ENCODE peak calls at places on chromosomes 13 and 19, in nine cellular contexts. M is BJ, R is ovary, V is heart left ventricle, I is fibroblast of pulmonary artery, Y is ascending aorta, F is neural progenitor cell, W is right atrium auricular region, T is endothelial cell of umbilical vein. K is an unnamed sample.

GRCh38 chr13:78742659-78743058 is 83.7 kb upstream of the OBI1 start:
- DNase-seq in M (no peak), R (no peak), V (no peak), I (no peak), Y (no peak), F (peak), W (no peak), T (no peak), K (no peak)

GRCh38 chr13:20525601-20526544 is at the start of gene CRYL1:
- DNase-seq in M (no peak), R (peak), V (peak), I (peak), Y (peak), F (peak), W (peak), T (peak), K (no peak)

GRCh38 chr13:101700598-101700997 is 248.1 kb downstream of the ITGBL1 start:
- DNase-seq in M (no peak), R (no peak), V (no peak), I (peak), Y (no peak), F (no peak), W (no peak), T (peak), K (no peak)

GRCh38 chr13:107680115-107680514 is 535.2 kb downstream of the LIG4 start:
- DNase-seq in M (no peak), R (no peak), V (no peak), I (no peak), Y (no peak), F (no peak), W (no peak), T (peak), K (no peak)

GRCh38 chr13:24741016-24741662 is 22.8 kb upstream of the RNF17 start:
- DNase-seq in M (no peak), R (no peak), V (no peak), I (no peak), Y (no peak), F (no peak), W (no peak), T (no peak), K (no peak)

GRCh38 chr13:24894972-24895300 is 131.0 kb downstream of the RNF17 start:
- DNase-seq in M (no peak), R (no peak), V (no peak), I (no peak), Y (no peak), F (no peak), W (no peak), T (no peak), K (no peak)

GRCh38 chr19:24062222-24062621 is 24.8 kb upstream of the ZNF254 start:
- DNase-seq in M (no peak), R (no peak), V (no peak), I (no peak), Y (no peak), F (no peak), W (no peak), T (no peak), K (no peak)

GRCh38 chr19:57633832-57634131 is 814 bp downstream of the ZNF211 start:
- DNase-seq in M (no peak), R (no peak), V (no peak), I (no peak), Y (no peak), F (no peak), W (no peak), T (no peak), K (no peak)

GRCh38 chr13:91540157-91540736 is 141.8 kb downstream of the GPC5 start:
- DNase-seq in M (no peak), R (no peak), V (no peak), I (no peak), Y (no peak), F (no peak), W (no peak), T (no peak), K (no peak)

GRCh38 chr19:7333198-7334118 is 15.3 kb upstream of the ARHGEF18 start:
- DNase-seq in M (no peak), R (no peak), V (peak), I (peak), Y (no peak), F (no peak), W (no peak), T (peak), K (no peak)

GRCh38 chr19:18439025-18439909 is 1.3 kb upstream of the ISYNA1 start:
- DNase-seq in M (no peak), R (peak), V (no peak), I (peak), Y (no peak), F (peak), W (no peak), T (no peak), K (no peak)

GRCh38 chr13:95480131-95480545 is 72.4 kb upstream of the CLDN10 start:
- DNase-seq in M (no peak), R (no peak), V (peak), I (peak), Y (peak), F (no peak), W (no peak), T (peak), K (no peak)

GRCh38 chr19:55158848-55159793 is 1.6 kb upstream of the TNNI3 start:
- DNase-seq in M (no peak), R (no peak), V (peak), I (peak), Y (no peak), F (no peak), W (peak), T (no peak), K (no peak)

GRCh38 chr13:92197669-92198068 is 799.2 kb downstream of the GPC5 start:
- DNase-seq in M (no peak), R (no peak), V (no peak), I (peak), Y (no peak), F (no peak), W (no peak), T (no peak), K (no peak)

GRCh38 chr13:113406321-113407102 is 42.6 kb upstream of the GRTP1 start:
- DNase-seq in M (no peak), R (peak), V (no peak), I (no peak), Y (peak), F (no peak), W (no peak), T (no peak), K (no peak)

GRCh38 chr13:104571161-104571889 is 1505.1 kb upstream of the SLC10A2 start:
- DNase-seq in M (peak), R (no peak), V (peak), I (peak), Y (peak), F (peak), W (peak), T (peak), K (peak)

GRCh38 chr13:53782400-53783030 is 753.9 kb downstream of the OLFM4 start:
- DNase-seq in M (no peak), R (no peak), V (no peak), I (peak), Y (no peak), F (peak), W (no peak), T (peak), K (no peak)

GRCh38 chr19:21569497-21569870 is 64.1 kb downstream of the ZNF429 start:
- DNase-seq in M (no peak), R (no peak), V (peak), I (no peak), Y (peak), F (no peak), W (no peak), T (no peak), K (no peak)

GRCh38 chr19:3124630-3125029 is 11.2 kb upstream of the GNA15 start:
- DNase-seq in M (no peak), R (no peak), V (peak), I (no peak), Y (no peak), F (no peak), W (no peak), T (no peak), K (no peak)

GRCh38 chr19:40549007-40549708 is 27.5 kb upstream of the SHKBP1 start:
- DNase-seq in M (no peak), R (peak), V (peak), I (peak), Y (no peak), F (peak), W (no peak), T (peak), K (peak)

GRCh38 chr19:4606921-4607678 is 32.2 kb upstream of the TNFAIP8L1 start:
- DNase-seq in M (no peak), R (peak), V (peak), I (no peak), Y (no peak), F (peak), W (no peak), T (peak), K (no peak)

GRCh38 chr13:38686635-38687245 is at the start of gene FREM2:
- DNase-seq in M (no peak), R (peak), V (peak), I (peak), Y (no peak), F (peak), W (no peak), T (no peak), K (no peak)

GRCh38 chr13:66803759-66804456 is 426.2 kb downstream of the PCDH9 start:
- DNase-seq in M (no peak), R (no peak), V (no peak), I (no peak), Y (no peak), F (no peak), W (no peak), T (no peak), K (no peak)

GRCh38 chr19:55319786-55320185 is 5.4 kb downstream of the TMEM150B start:
- DNase-seq in M (no peak), R (peak), V (peak), I (peak), Y (no peak), F (peak), W (no peak), T (peak), K (no peak)

GRCh38 chr19:18428837-18429674 is 8.9 kb downstream of the ISYNA1 start:
- DNase-seq in M (no peak), R (peak), V (peak), I (peak), Y (peak), F (peak), W (peak), T (peak), K (no peak)

GRCh38 chr13:30580852-30581502 is 36.7 kb upstream of the USPL1 start:
- DNase-seq in M (no peak), R (no peak), V (no peak), I (no peak), Y (no peak), F (no peak), W (no peak), T (no peak), K (no peak)

GRCh38 chr19:42350417-42350816 is 25.0 kb downstream of the MEGF8 start:
- DNase-seq in M (no peak), R (no peak), V (no peak), I (no peak), Y (no peak), F (no peak), W (no peak), T (no peak), K (no peak)

GRCh38 chr19:33528404-33528803 is 6.8 kb upstream of the PEPD start:
- DNase-seq in M (no peak), R (no peak), V (no peak), I (no peak), Y (no peak), F (no peak), W (no peak), T (no peak), K (no peak)

GRCh38 chr19:31715249-31715944 is 366.2 kb upstream of the TSHZ3 start:
- DNase-seq in M (no peak), R (peak), V (no peak), I (peak), Y (no peak), F (no peak), W (no peak), T (no peak), K (no peak)

GRCh38 chr13:96984061-96984508 is 10.2 kb downstream of the OXGR1 start:
- DNase-seq in M (no peak), R (no peak), V (peak), I (peak), Y (no peak), F (peak), W (no peak), T (peak), K (no peak)

GRCh38 chr19:19643158-19644053 is at the start of gene GMIP:
- DNase-seq in M (no peak), R (peak), V (peak), I (peak), Y (peak), F (peak), W (no peak), T (peak), K (no peak)

GRCh38 chr13:21675095-21676007 is 4.5 kb downstream of the FGF9 start:
- DNase-seq in M (no peak), R (no peak), V (peak), I (no peak), Y (no peak), F (peak), W (no peak), T (no peak), K (no peak)

GRCh38 chr13:114019367-114019766 is 45.5 kb upstream of the C13orf46 start:
- DNase-seq in M (no peak), R (no peak), V (peak), I (no peak), Y (no peak), F (peak), W (no peak), T (no peak), K (no peak)

GRCh38 chr13:46964789-46965527 is 68.1 kb upstream of the HTR2A start:
- DNase-seq in M (peak), R (no peak), V (no peak), I (peak), Y (no peak), F (no peak), W (no peak), T (no peak), K (no peak)

GRCh38 chr13:109666656-109667448 is 119.5 kb downstream of the IRS2 start:
- DNase-seq in M (no peak), R (no peak), V (no peak), I (peak), Y (no peak), F (no peak), W (no peak), T (no peak), K (no peak)

GRCh38 chr13:85366759-85367417 is 432.3 kb downstream of the SLITRK6 start:
- DNase-seq in M (no peak), R (no peak), V (no peak), I (peak), Y (no peak), F (no peak), W (no peak), T (no peak), K (no peak)

GRCh38 chr19:3104708-3104983 is 10.5 kb downstream of the GNA11 start:
- DNase-seq in M (no peak), R (no peak), V (no peak), I (no peak), Y (no peak), F (no peak), W (no peak), T (no peak), K (no peak)

GRCh38 chr19:50909240-50910070 is 1.7 kb downstream of the KLK4 start:
- DNase-seq in M (no peak), R (peak), V (no peak), I (peak), Y (no peak), F (peak), W (no peak), T (peak), K (no peak)

GRCh38 chr19:46412034-46412982 is 1.1 kb downstream of the CCDC8 start:
- DNase-seq in M (no peak), R (peak), V (no peak), I (no peak), Y (no peak), F (peak), W (no peak), T (no peak), K (no peak)

GRCh38 chr19:46411088-46412033 is 2.0 kb downstream of the CCDC8 start:
- DNase-seq in M (no peak), R (no peak), V (no peak), I (no peak), Y (no peak), F (no peak), W (no peak), T (no peak), K (no peak)

GRCh38 chr19:46416077-46416709 is 2.8 kb upstream of the CCDC8 start:
- DNase-seq in M (peak), R (peak), V (peak), I (peak), Y (peak), F (peak), W (peak), T (peak), K (peak)

GRCh38 chr19:46412983-46413261 is 442 bp downstream of the CCDC8 start:
- DNase-seq in M (no peak), R (no peak), V (no peak), I (no peak), Y (no peak), F (no peak), W (no peak), T (no peak), K (no peak)

GRCh38 chr19:46413262-46414031 is at the start of gene CCDC8:
- DNase-seq in M (peak), R (peak), V (peak), I (peak), Y (peak), F (peak), W (peak), T (no peak), K (peak)
- H3K4me3 ChIP-seq in M (peak), R (peak), V (peak), I (peak), Y (peak), F (peak), W (peak), T (no peak), K (peak)

DNA sequence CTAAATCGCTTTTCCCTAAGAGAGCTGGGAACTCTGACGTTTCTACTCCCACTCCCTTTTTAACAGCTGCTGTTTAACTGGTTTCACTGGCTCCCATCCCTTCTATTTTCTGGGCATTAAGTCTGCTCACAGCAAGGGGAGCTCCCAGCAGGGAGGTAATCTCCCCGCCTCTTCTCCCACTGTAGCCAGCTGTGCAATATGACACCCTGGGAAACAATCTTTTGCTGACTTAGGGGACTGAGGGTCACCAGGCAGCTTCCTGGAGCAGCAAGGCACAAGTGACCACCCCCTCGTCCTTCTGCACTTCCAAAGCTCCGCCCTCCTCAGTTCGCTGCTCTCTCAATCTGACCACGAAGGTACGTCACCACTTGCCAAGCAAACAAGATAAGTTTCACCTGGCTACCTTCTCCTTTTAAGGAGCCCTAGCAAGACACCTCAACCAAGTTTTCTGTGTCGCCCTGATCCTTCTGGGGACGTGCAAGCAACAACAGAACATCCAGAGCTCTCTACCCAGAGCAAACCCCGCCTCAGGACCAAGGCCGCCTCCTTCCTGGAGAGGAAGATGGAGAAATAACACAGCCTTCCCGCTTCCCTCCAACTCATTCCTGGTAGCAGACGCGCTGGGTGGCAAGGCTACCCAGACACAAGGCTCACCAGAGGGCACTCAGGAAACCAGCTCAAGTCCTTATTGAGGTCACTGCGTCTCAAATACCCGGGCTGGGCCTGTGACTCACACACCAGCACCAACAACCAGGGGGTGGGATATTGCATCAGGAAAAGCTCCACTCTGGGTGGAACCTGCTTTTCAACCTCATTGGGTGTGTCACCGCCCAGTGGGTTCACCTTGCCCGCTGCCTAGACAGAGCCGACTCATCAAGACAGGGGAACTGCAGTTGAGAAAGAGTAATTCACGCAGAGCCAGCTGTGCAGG is 92.4 kb downstream of the STK24 start:
- DNase-seq in M (peak), R (peak), V (peak), I (peak), Y (peak), F (peak), W (peak), T (peak), K (no peak)
- H3K4me3 ChIP-seq in M (no peak), R (no peak), V (no peak), I (peak), Y (no peak), F (peak), W (no peak), T (no peak), K (peak)

DNA sequence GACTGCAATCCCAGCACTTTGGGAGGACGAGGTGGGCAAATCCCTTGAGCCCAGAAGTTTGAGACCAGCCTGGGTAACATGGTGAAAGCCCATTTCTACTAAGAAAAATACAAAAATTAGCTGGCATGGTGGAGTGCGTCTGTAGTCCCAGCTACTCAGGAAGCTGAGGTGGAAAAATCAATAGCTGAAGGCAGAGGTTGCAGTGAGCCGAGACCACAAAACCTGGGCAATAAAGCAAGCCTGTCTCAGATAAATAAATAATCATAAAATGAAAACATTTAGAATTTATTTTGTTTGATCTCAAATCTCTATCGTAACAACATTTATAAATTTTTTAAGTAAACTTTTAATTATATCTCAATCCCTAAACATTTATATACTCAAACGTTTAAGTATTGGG is 36.6 kb downstream of the USP12 start:
- DNase-seq in M (no peak), R (no peak), V (no peak), I (no peak), Y (no peak), F (no peak), W (no peak), T (peak), K (no peak)
- H3K4me3 ChIP-seq in M (no peak), R (no peak), V (no peak), I (no peak), Y (no peak), F (no peak), W (no peak), T (no peak), K (no peak)

DNA sequence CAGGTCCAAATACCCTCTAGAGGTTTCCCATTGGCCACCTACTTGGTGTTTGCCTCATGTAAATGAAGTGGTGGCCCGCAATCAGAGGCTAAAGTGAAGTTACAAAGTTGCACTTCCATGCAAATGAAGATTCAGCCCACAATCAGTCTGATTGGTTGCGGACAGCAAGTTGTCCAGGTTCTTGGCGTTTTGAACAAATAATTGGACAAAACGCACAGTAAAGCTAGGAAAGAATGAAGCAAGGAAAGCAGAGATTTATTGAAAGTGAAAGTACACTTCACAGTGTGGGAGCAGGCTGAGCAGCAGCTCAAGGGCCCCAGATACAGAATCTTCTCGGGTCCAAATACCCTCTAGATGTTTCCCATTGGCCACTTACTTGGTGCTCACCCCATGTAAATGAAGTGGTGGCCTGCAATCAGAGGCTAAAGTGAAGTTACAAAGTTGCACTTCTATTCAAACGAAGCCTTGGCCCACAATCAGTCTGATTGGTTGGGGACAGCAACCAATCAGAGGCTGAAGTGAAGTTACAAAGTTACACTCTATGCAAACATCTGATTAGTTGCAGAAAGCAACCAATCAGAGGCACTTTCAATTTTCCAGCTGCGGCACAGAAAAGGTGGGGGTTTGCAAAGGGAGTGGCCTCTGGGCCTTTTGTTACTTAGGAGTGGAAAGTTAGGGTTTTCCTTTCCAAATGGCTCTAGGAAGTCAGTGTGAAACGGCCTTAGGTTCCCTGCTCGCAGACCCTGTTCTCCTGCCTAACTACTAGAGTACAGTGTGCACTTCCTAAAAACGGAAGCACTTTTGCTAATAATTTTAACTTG is 4.7 kb upstream of the TM9SF2 start:
- DNase-seq in M (no peak), R (peak), V (peak), I (peak), Y (peak), F (no peak), W (peak), T (peak), K (no peak)
- H3K4me3 ChIP-seq in M (no peak), R (peak), V (peak), I (no peak), Y (peak), F (no peak), W (peak), T (no peak), K (no peak)

K was measured in AG04450.